ENCODE peak calls at places on chromosomes 1 and 21, in nine cellular contexts. R, U, A, I, X, E, O, N and F are unnamed samples.

GRCh38 chr1:196858811-196859210 is 29.0 kb upstream of the CFHR4 start:
- DNase-seq in A (no peak), U (no peak), X (no peak), N (no peak), R (no peak), E (no peak), O (no peak), I (no peak), F (no peak)

GRCh38 chr1:33753087-33753856 is 110.6 kb upstream of the HMGB4 start:
- DNase-seq in A (no peak), O (no peak), R (no peak), N (no peak), I (no peak), E (no peak), U (no peak), X (no peak), F (no peak)

GRCh38 chr1:151619489-151620093 is 7.7 kb downstream of the SNX27 start:
- DNase-seq in X (no peak), R (no peak), O (no peak), U (peak), I (peak), A (no peak), N (no peak), E (no peak), F (no peak)

GRCh38 chr1:245798367-245798747 is 643.6 kb downstream of the KIF26B start:
- DNase-seq in E (no peak), O (no peak), N (no peak), R (no peak), U (no peak), X (no peak), I (no peak), A (no peak), F (no peak)

GRCh38 chr1:16066245-16066644 is 7.2 kb downstream of the FAM131C start:
- DNase-seq in E (no peak), A (no peak), O (no peak), U (no peak), I (no peak), N (no peak), R (no peak), X (no peak), F (no peak)

GRCh38 chr1:154864189-154864985 is 5.7 kb downstream of the KCNN3 start:
- DNase-seq in X (no peak), I (no peak), N (no peak), R (no peak), E (no peak), U (no peak), A (no peak), O (no peak), F (no peak)

GRCh38 chr21:46191257-46191685 is 7.0 kb upstream of the SPATC1L start:
- DNase-seq in U (peak), I (peak), X (no peak), N (no peak), A (no peak), R (no peak), E (no peak), O (no peak), F (peak)

GRCh38 chr21:43775795-43776430 is at the start of gene CSTB:
- DNase-seq in A (peak), I (peak), N (peak), X (peak), R (peak), O (peak), E (peak), U (peak), F (peak)

GRCh38 chr1:110171134-110171733 is 20.9 kb downstream of the SLC6A17 start:
- DNase-seq in U (no peak), I (no peak), R (no peak), O (no peak), A (no peak), X (no peak), N (no peak), E (no peak), F (no peak)